ENCODE peak calls at places on chromosomes 5 and 9, in seven cellular contexts. R is cardiac muscle cell; D is CD8-positive, alpha-beta T cell; Q is prostate gland; F is heart right ventricle; O is lung; M is mammary epithelial cell. C is an unnamed sample. For H3K4me1 and H3K27me3, the result is how much of the 10 kb centered on the place peaks cover.

GRCh38 chr9:70694758-70695157 is 280.3 kb upstream of the KLF9 start:
- DNase-seq in R (no peak), D (no peak), Q (no peak), F (no peak), O (no peak), M (no peak), C (no peak)

GRCh38 chr5:79771387-79771786 is 81.8 kb downstream of the CMYA5 start:
- DNase-seq in R (no peak), D (no peak), Q (no peak), F (no peak), O (no peak), M (no peak), C (no peak)

GRCh38 chr9:130735566-130735965 is 42.0 kb downstream of the EXOSC2 start:
- DNase-seq in R (no peak), D (no peak), Q (no peak), F (no peak), O (no peak), M (no peak), C (no peak)

GRCh38 chr9:4828776-4829175 is 36.0 kb downstream of the RCL1 start:
- DNase-seq in R (no peak), D (no peak), Q (no peak), F (no peak), O (no peak), M (no peak), C (no peak)

GRCh38 chr5:120841830-120842229 is 377.7 kb downstream of the PRR16 start:
- DNase-seq in R (no peak), D (no peak), Q (no peak), F (no peak), O (no peak), M (no peak), C (no peak)

GRCh38 chr5:149636861-149637246 is 55.6 kb downstream of the ARHGEF37 start:
- DNase-seq in R (peak), D (peak), Q (peak), F (peak), O (peak), M (peak), C (peak)

GRCh38 chr5:6435356-6435755 is 13.3 kb upstream of the UBE2QL1 start:
- DNase-seq in R (peak), D (peak), Q (no peak), F (no peak), O (no peak), M (no peak), C (no peak)

GRCh38 chr9:18442629-18443491 is 31.1 kb upstream of the ADAMTSL1 start:
- DNase-seq in R (peak), D (no peak), Q (peak), F (peak), O (peak), M (peak), C (peak)

DNA sequence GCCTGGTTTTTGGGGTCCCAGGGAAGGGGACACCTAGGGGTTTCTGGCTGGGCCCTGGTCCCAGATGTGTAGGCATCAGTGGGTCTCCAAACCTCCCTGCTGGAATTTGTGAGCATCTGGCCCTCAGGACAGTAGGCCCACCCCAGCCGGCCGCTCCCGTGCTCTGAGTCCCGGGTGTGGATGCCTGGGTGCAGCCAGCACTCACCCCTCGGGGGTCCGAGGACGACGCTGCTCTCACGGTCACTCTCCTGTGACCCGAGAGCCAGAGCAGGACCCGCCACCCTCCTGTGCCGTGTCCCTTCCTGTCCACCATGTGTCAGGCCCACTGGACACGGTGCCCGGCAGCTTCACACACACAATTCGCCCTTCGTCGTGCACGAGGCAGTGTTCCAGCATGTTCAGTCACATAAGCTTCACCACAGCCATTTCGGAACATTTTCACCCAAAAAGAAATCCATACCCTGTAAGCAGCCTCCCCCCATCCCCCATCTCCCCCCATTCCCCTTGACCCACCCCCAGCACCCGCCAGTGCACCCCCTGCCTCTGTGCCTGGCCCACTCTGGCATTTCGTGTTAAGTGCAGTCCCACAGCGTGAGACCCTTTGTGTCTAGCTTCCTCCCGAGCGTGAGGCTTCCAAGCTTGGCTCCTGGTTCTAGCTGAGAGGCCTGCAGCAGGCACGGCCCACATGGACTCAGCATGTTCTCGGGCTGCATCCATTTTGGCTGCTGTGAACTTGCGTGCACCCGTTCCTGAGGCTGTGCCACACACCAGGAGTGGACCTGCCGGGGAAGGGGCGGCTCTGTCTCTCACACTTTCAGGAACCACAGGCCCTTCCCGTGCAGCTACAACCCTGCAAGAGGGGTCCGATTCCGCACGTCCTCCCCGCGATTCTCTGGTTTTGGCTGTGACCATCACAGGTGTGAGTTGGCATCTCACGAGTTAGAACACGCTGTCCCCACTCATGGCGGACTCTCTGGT is 40.5 kb downstream of the NKD2 start:
- DNase-seq in R (no peak), D (no peak), Q (no peak), F (peak), O (no peak), M (no peak), C (no peak)
- H3K4me1 ChIP-seq in R (under half), D (under half), Q (under half), F (under half), O (under half), M (under half), C (under half)

DNA sequence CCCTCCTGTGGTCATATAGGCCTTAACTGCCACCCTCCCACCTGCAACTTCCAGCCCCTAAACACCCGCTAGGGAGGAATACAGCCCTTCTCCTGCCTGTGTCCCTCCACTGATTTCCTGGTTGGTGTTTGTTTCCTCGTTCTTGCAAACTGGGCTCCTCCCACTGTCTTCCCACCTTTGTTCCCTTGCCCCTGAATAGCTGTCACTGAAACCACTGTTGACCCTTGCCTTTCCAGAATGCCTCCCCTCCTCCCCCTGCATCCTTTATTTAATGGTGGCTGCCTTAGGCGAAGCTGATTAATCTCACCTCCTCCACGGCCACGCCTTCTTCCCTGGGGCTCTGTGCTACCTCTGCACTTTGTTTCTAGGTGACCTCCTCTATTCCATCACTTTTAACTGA is 626.7 kb downstream of the BNC2 start:
- DNase-seq in R (no peak), D (no peak), Q (no peak), F (no peak), O (no peak), M (no peak), C (no peak)
- H3K27me3 ChIP-seq in R (under half), D (under half), Q (under half), F (under half), O (under half), M (under half), C (under half)

GRCh38 chr9:121281614-121282291 is 13.8 kb downstream of the GSN start:
- DNase-seq in R (peak), D (no peak), Q (peak), F (peak), O (peak), M (peak), C (no peak)

GRCh38 chr9:121280715-121281613 is 13.0 kb downstream of the GSN start:
- DNase-seq in R (no peak), D (no peak), Q (no peak), F (no peak), O (no peak), M (no peak), C (no peak)

GRCh38 chr9:121283856-121284732 is 16.1 kb downstream of the GSN start:
- DNase-seq in R (no peak), D (no peak), Q (no peak), F (no peak), O (no peak), M (no peak), C (no peak)

GRCh38 chr9:121283072-121283398 is 15.1 kb downstream of the GSN start:
- DNase-seq in R (no peak), D (no peak), Q (no peak), F (no peak), O (no peak), M (no peak), C (no peak)

DNA sequence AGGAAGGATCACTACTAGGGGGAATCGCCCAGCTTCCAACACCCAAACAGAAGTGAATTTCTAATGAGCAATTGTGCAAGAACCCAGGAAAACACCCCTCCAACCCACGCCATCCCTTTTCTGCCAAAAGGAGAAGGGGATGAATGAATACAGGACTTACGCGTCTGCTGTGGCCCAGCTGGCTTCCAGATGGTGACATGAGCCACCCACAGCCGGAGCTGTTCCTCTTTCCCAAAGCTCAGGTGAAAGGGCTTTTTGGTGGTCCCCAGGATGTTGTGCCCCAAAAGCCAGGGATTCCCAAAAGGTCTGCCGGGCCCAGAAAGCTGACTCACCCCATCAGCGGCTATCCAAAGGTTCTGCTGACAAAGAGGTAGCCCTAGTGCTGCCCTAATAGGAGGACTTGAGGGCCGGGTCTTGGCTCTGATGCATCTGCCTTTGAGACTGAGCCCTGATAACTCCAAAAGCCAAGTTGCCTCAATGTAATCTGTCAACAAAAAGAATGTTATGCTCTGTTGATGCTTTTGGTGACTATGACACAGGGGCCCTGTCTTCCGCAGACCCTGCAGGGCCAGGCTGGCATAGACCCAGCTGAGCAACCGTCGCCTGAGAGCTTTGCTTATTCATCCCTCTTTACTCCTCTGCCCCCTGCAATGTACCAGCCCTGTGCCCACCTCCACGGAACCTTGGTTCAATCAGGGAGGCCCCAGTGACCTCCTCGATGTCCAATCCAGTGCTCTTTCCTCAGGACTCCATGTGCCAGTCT is 14.5 kb downstream of the GSN start:
- DNase-seq in R (no peak), D (no peak), Q (no peak), F (no peak), O (peak), M (peak), C (no peak)
- H3K4me1 ChIP-seq in R (under half), D (under half), Q (under half), F (half or more), O (under half), M (half or more), C (under half)

DNA sequence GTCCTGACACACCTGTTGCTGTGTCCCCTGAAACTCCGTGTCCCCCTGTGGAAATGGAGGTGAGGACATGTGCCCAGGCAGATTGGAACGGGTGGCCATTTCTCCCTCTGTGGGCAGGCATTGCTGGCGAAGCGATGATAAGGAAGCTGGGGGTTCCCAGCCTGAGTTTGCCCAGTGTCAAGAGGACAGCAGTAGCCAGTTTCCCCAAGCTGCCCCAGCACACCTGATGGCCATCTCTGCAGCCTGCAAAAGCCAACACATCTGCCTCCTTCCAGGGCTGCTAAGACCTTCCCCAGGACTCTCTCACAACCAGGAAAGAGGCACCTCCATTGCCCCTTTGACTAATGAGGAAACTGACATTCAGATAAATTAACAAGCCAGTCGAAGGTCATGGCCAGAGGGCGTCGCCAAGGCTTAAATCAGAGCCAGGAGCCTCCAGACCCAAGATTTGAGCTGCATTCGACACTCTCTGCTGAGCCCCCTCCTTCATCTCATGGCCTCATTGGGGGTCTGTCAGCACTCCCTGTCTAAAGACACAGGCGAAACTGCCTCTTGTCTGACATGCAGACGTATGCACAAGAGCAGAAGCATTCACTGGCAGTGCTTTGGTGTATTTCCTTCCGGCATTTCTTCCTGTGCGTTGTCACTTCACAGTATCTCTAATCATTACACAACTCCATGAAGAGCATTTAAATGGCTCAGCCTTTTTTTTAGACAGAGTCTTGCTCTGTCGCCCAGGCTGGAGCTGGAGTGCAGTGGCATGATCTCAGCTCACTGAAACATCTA is 10.4 kb upstream of the WNK2 start:
- DNase-seq in R (peak), D (no peak), Q (no peak), F (no peak), O (no peak), M (no peak), C (no peak)
- H3K27me3 ChIP-seq in R (under half), D (under half), Q (under half), F (under half), O (under half), M (under half), C (under half)

GRCh38 chr5:176652136-176652535 is 4.9 kb downstream of the TSPAN17 start:
- DNase-seq in R (no peak), D (no peak), Q (no peak), F (no peak), O (no peak), M (no peak), C (no peak)
- H3K4me1 ChIP-seq in R (under half), D (half or more), Q (under half), F (under half), O (under half), M (under half), C (under half)

DNA sequence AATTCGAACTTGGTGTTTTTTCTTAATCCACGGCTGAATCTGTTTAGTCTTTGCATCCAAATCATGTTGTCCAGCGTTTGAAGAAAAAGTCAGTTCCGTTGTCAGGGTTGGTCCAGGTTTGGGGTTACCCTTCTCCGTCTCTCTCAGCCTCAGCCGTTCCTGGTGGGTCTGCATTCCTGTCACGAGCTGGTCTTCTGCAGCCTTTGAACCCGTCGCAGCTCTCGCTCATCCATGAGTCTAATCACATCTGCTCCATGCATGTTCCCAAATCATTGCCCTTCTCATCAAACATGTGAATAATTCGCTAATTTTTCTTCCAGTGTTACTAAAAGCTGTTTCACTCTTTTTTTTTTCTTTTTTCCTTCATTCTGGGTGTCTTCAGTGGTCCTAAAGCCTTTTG is 39.0 kb upstream of the EXOC3 start:
- DNase-seq in R (no peak), D (no peak), Q (peak), F (no peak), O (no peak), M (no peak), C (no peak)
- H3K27me3 ChIP-seq in R (under half), D (under half), Q (under half), F (under half), O (under half), M (under half), C (under half)